ENCODE peak calls at places on chromosome 11, in eight cellular contexts. W is T1000, N is SK-MEL-5, C is amniotic stem cell, E is bronchial epithelial cell, H is sigmoid colon, I is D341Med, X is RCC 7860. K is an unnamed sample.

GRCh38 chr11:119447664-119448242 is 24.8 kb upstream of the THY1 start:
- DNase-seq in W (no peak), N (no peak), C (no peak), E (peak), H (no peak), I (no peak), X (no peak), K (peak)

GRCh38 chr11:6321961-6322362 is 1.7 kb upstream of the CAVIN3 start:
- DNase-seq in W (no peak), N (peak), C (no peak), E (peak), H (no peak), I (no peak), X (peak), K (no peak)

GRCh38 chr11:74048993-74049392 is 40.1 kb upstream of the UCP3 start:
- DNase-seq in W (no peak), N (no peak), C (no peak), E (no peak), H (no peak), I (no peak), X (no peak), K (no peak)

GRCh38 chr11:123924027-123924426 is 15.4 kb upstream of the OR4D5 start:
- DNase-seq in W (no peak), N (no peak), C (no peak), E (peak), H (no peak), I (no peak), X (no peak), K (no peak)

GRCh38 chr11:14953904-14954303 is 18.2 kb downstream of the CALCA start:
- DNase-seq in W (no peak), N (no peak), C (no peak), E (no peak), H (no peak), I (no peak), X (no peak), K (no peak)

GRCh38 chr11:74366576-74366975 is 31.7 kb downstream of the PGM2L1 start:
- DNase-seq in W (no peak), N (no peak), C (no peak), E (no peak), H (no peak), I (no peak), X (no peak), K (no peak)

GRCh38 chr11:119055901-119056300 is 1.1 kb downstream of the HYOU1 start:
- DNase-seq in W (no peak), N (peak), C (no peak), E (peak), H (no peak), I (peak), X (peak), K (no peak)

GRCh38 chr11:128776434-128777284 is 82.8 kb downstream of the FLI1 start:
- DNase-seq in W (no peak), N (peak), C (no peak), E (no peak), H (no peak), I (peak), X (no peak), K (no peak)

K was measured in cardiac septum.